ENCODE peak calls at places on chromosomes 3 and 15, in ten cellular contexts. One of them, this sample, is unnamed.

GRCh38 chr3:117097356-117097755 is 387.8 kb downstream of the TUSC7 start:
- DNase-seq in activated T-cell treated with anti-CD3 and anti-CD28 coated beads for 24 hours: no peak
- DNase-seq in endodermal cell: no peak
- DNase-seq in AG09319: no peak
- DNase-seq in NCI-H1105: no peak
- DNase-seq in SIG-M5: no peak
- DNase-seq in NCI-H1694: no peak
- DNase-seq in fibroblast of mammary gland: peak; percentile 57
- DNase-seq in activated T-helper 1 cell treated with anti-CD3 and anti-CD28 coated beads, Interleukin-2, amount 50 U/mL, for 16 hours: no peak
- DNase-seq in activated CD4-positive, alpha-beta T cell treated with anti-CD3 and anti-CD28 coated beads, Interleukin-2, amount 50 U/mL, for 24 hours: no peak
- DNase-seq in this sample: no peak

GRCh38 chr15:32107477-32108080 is 77.3 kb downstream of the CHRNA7 start:
- DNase-seq in SIG-M5: no peak
- DNase-seq in activated T-helper 1 cell treated with anti-CD3 and anti-CD28 coated beads, Interleukin-2, amount 50 U/mL, for 16 hours: no peak
- DNase-seq in activated CD4-positive, alpha-beta T cell treated with anti-CD3 and anti-CD28 coated beads, Interleukin-2, amount 50 U/mL, for 24 hours: no peak
- DNase-seq in fibroblast of mammary gland: no peak
- DNase-seq in endodermal cell: peak; percentile 49
- DNase-seq in activated T-cell treated with anti-CD3 and anti-CD28 coated beads for 24 hours: no peak
- DNase-seq in NCI-H1105: no peak
- DNase-seq in AG09319: no peak
- DNase-seq in NCI-H1694: no peak
- DNase-seq in this sample: no peak

GRCh38 chr15:32733276-32733675 is 15.5 kb downstream of the GREM1 start:
- DNase-seq in fibroblast of mammary gland: no peak
- DNase-seq in AG09319: no peak
- DNase-seq in activated T-cell treated with anti-CD3 and anti-CD28 coated beads for 24 hours: no peak
- DNase-seq in activated CD4-positive, alpha-beta T cell treated with anti-CD3 and anti-CD28 coated beads, Interleukin-2, amount 50 U/mL, for 24 hours: no peak
- DNase-seq in NCI-H1105: no peak
- DNase-seq in NCI-H1694: no peak
- DNase-seq in SIG-M5: no peak
- DNase-seq in endodermal cell: no peak
- DNase-seq in activated T-helper 1 cell treated with anti-CD3 and anti-CD28 coated beads, Interleukin-2, amount 50 U/mL, for 16 hours: no peak
- DNase-seq in this sample: no peak

GRCh38 chr15:55835866-55836265 is 92.9 kb upstream of the PRTG start:
- DNase-seq in activated T-helper 1 cell treated with anti-CD3 and anti-CD28 coated beads, Interleukin-2, amount 50 U/mL, for 16 hours: no peak
- DNase-seq in activated CD4-positive, alpha-beta T cell treated with anti-CD3 and anti-CD28 coated beads, Interleukin-2, amount 50 U/mL, for 24 hours: no peak
- DNase-seq in activated T-cell treated with anti-CD3 and anti-CD28 coated beads for 24 hours: no peak
- DNase-seq in NCI-H1105: no peak
- DNase-seq in fibroblast of mammary gland: no peak
- DNase-seq in SIG-M5: no peak
- DNase-seq in AG09319: no peak
- DNase-seq in endodermal cell: no peak
- DNase-seq in NCI-H1694: no peak
- DNase-seq in this sample: no peak

GRCh38 chr15:82907350-82907749 is 45.2 kb downstream of the HOMER2 start:
- DNase-seq in NCI-H1105: no peak
- DNase-seq in activated T-helper 1 cell treated with anti-CD3 and anti-CD28 coated beads, Interleukin-2, amount 50 U/mL, for 16 hours: no peak
- DNase-seq in SIG-M5: no peak
- DNase-seq in activated T-cell treated with anti-CD3 and anti-CD28 coated beads for 24 hours: no peak
- DNase-seq in endodermal cell: no peak
- DNase-seq in fibroblast of mammary gland: no peak
- DNase-seq in AG09319: no peak
- DNase-seq in NCI-H1694: no peak
- DNase-seq in activated CD4-positive, alpha-beta T cell treated with anti-CD3 and anti-CD28 coated beads, Interleukin-2, amount 50 U/mL, for 24 hours: no peak
- DNase-seq in this sample: no peak

GRCh38 chr3:150015906-150016305 is 45.2 kb upstream of the PFN2 start:
- DNase-seq in activated CD4-positive, alpha-beta T cell treated with anti-CD3 and anti-CD28 coated beads, Interleukin-2, amount 50 U/mL, for 24 hours: no peak
- DNase-seq in activated T-helper 1 cell treated with anti-CD3 and anti-CD28 coated beads, Interleukin-2, amount 50 U/mL, for 16 hours: no peak
- DNase-seq in AG09319: no peak
- DNase-seq in SIG-M5: no peak
- DNase-seq in NCI-H1694: no peak
- DNase-seq in activated T-cell treated with anti-CD3 and anti-CD28 coated beads for 24 hours: no peak
- DNase-seq in NCI-H1105: no peak
- DNase-seq in fibroblast of mammary gland: peak; percentile 23
- DNase-seq in endodermal cell: no peak
- DNase-seq in this sample: no peak

GRCh38 chr3:40996382-40996781 is 202.9 kb upstream of the CTNNB1 start:
- DNase-seq in AG09319: no peak
- DNase-seq in fibroblast of mammary gland: no peak
- DNase-seq in activated CD4-positive, alpha-beta T cell treated with anti-CD3 and anti-CD28 coated beads, Interleukin-2, amount 50 U/mL, for 24 hours: no peak
- DNase-seq in activated T-helper 1 cell treated with anti-CD3 and anti-CD28 coated beads, Interleukin-2, amount 50 U/mL, for 16 hours: no peak
- DNase-seq in SIG-M5: no peak
- DNase-seq in NCI-H1105: no peak
- DNase-seq in activated T-cell treated with anti-CD3 and anti-CD28 coated beads for 24 hours: no peak
- DNase-seq in endodermal cell: peak; percentile 65
- DNase-seq in NCI-H1694: no peak
- DNase-seq in this sample: peak; percentile 56

GRCh38 chr3:14563946-14564539 is 23.9 kb upstream of the GRIP2 start:
- DNase-seq in activated T-helper 1 cell treated with anti-CD3 and anti-CD28 coated beads, Interleukin-2, amount 50 U/mL, for 16 hours: no peak
- DNase-seq in NCI-H1105: peak; percentile 70
- DNase-seq in endodermal cell: no peak
- DNase-seq in NCI-H1694: no peak
- DNase-seq in fibroblast of mammary gland: no peak
- DNase-seq in activated CD4-positive, alpha-beta T cell treated with anti-CD3 and anti-CD28 coated beads, Interleukin-2, amount 50 U/mL, for 24 hours: no peak
- DNase-seq in activated T-cell treated with anti-CD3 and anti-CD28 coated beads for 24 hours: no peak
- DNase-seq in SIG-M5: no peak
- DNase-seq in AG09319: no peak
- DNase-seq in this sample: no peak

GRCh38 chr3:31639828-31640227 is 107.1 kb downstream of the STT3B start:
- DNase-seq in NCI-H1694: no peak
- DNase-seq in NCI-H1105: no peak
- DNase-seq in SIG-M5: no peak
- DNase-seq in activated T-cell treated with anti-CD3 and anti-CD28 coated beads for 24 hours: no peak
- DNase-seq in activated T-helper 1 cell treated with anti-CD3 and anti-CD28 coated beads, Interleukin-2, amount 50 U/mL, for 16 hours: no peak
- DNase-seq in AG09319: no peak
- DNase-seq in activated CD4-positive, alpha-beta T cell treated with anti-CD3 and anti-CD28 coated beads, Interleukin-2, amount 50 U/mL, for 24 hours: no peak
- DNase-seq in endodermal cell: no peak
- DNase-seq in fibroblast of mammary gland: no peak
- DNase-seq in this sample: peak; percentile 17

GRCh38 chr3:177057768-177058167 is 139.5 kb downstream of the TBL1XR1 start:
- DNase-seq in fibroblast of mammary gland: peak; percentile 31
- DNase-seq in endodermal cell: no peak
- DNase-seq in AG09319: no peak
- DNase-seq in activated T-cell treated with anti-CD3 and anti-CD28 coated beads for 24 hours: peak; percentile 32
- DNase-seq in NCI-H1105: no peak
- DNase-seq in activated CD4-positive, alpha-beta T cell treated with anti-CD3 and anti-CD28 coated beads, Interleukin-2, amount 50 U/mL, for 24 hours: no peak
- DNase-seq in NCI-H1694: no peak
- DNase-seq in SIG-M5: no peak
- DNase-seq in activated T-helper 1 cell treated with anti-CD3 and anti-CD28 coated beads, Interleukin-2, amount 50 U/mL, for 16 hours: no peak
- DNase-seq in this sample: no peak

GRCh38 chr3:13470894-13471574 is 9.1 kb upstream of the HDAC11 start:
- DNase-seq in AG09319: no peak
- DNase-seq in fibroblast of mammary gland: no peak
- DNase-seq in endodermal cell: no peak
- DNase-seq in NCI-H1694: no peak
- DNase-seq in activated CD4-positive, alpha-beta T cell treated with anti-CD3 and anti-CD28 coated beads, Interleukin-2, amount 50 U/mL, for 24 hours: no peak
- DNase-seq in NCI-H1105: no peak
- DNase-seq in activated T-helper 1 cell treated with anti-CD3 and anti-CD28 coated beads, Interleukin-2, amount 50 U/mL, for 16 hours: no peak
- DNase-seq in activated T-cell treated with anti-CD3 and anti-CD28 coated beads for 24 hours: no peak
- DNase-seq in SIG-M5: no peak
- DNase-seq in this sample: no peak

GRCh38 chr15:81235781-81236507 is 39.3 kb downstream of the IL16 start:
- DNase-seq in activated T-helper 1 cell treated with anti-CD3 and anti-CD28 coated beads, Interleukin-2, amount 50 U/mL, for 16 hours: no peak
- DNase-seq in NCI-H1105: no peak
- DNase-seq in SIG-M5: no peak
- DNase-seq in fibroblast of mammary gland: peak; percentile 99
- DNase-seq in endodermal cell: no peak
- DNase-seq in NCI-H1694: no peak
- DNase-seq in AG09319: peak; percentile 79
- DNase-seq in activated CD4-positive, alpha-beta T cell treated with anti-CD3 and anti-CD28 coated beads, Interleukin-2, amount 50 U/mL, for 24 hours: no peak
- DNase-seq in activated T-cell treated with anti-CD3 and anti-CD28 coated beads for 24 hours: no peak
- DNase-seq in this sample: no peak

GRCh38 chr3:50373865-50374188 is 14.5 kb upstream of the TMEM115 start:
- DNase-seq in endodermal cell: no peak
- DNase-seq in activated T-helper 1 cell treated with anti-CD3 and anti-CD28 coated beads, Interleukin-2, amount 50 U/mL, for 16 hours: no peak
- DNase-seq in activated T-cell treated with anti-CD3 and anti-CD28 coated beads for 24 hours: no peak
- DNase-seq in SIG-M5: no peak
- DNase-seq in NCI-H1105: no peak
- DNase-seq in NCI-H1694: no peak
- DNase-seq in activated CD4-positive, alpha-beta T cell treated with anti-CD3 and anti-CD28 coated beads, Interleukin-2, amount 50 U/mL, for 24 hours: no peak
- DNase-seq in fibroblast of mammary gland: no peak
- DNase-seq in AG09319: no peak
- DNase-seq in this sample: no peak

GRCh38 chr3:169668081-169668956 is 4.8 kb upstream of the MECOM start:
- DNase-seq in activated CD4-positive, alpha-beta T cell treated with anti-CD3 and anti-CD28 coated beads, Interleukin-2, amount 50 U/mL, for 24 hours: no peak
- DNase-seq in fibroblast of mammary gland: no peak
- DNase-seq in AG09319: no peak
- DNase-seq in activated T-cell treated with anti-CD3 and anti-CD28 coated beads for 24 hours: no peak
- DNase-seq in NCI-H1105: peak; percentile 48
- DNase-seq in endodermal cell: peak; percentile 80
- DNase-seq in activated T-helper 1 cell treated with anti-CD3 and anti-CD28 coated beads, Interleukin-2, amount 50 U/mL, for 16 hours: no peak
- DNase-seq in NCI-H1694: no peak
- DNase-seq in SIG-M5: no peak
- DNase-seq in this sample: peak; percentile 76